ENCODE peak calls at places on chromosome 2, in six cellular contexts. I, V, O, L, H and D are unnamed samples.

GRCh38 chr2:43491070-43491639 is 104.7 kb downstream of the THADA start:
- DNase-seq in I (no peak), V (peak; percentile 69), O (no peak), L (no peak), H (no peak), D (no peak)

GRCh38 chr2:33019796-33020195 is 73.0 kb downstream of the LTBP1 start:
- DNase-seq in I (no peak), V (no peak), O (no peak), L (no peak), H (no peak), D (no peak)

GRCh38 chr2:213846856-213847255 is 562.6 kb downstream of the SPAG16 start:
- DNase-seq in I (no peak), V (no peak), O (no peak), L (no peak), H (no peak), D (no peak)

GRCh38 chr2:127560929-127561275 is 25.4 kb downstream of the MYO7B start:
- DNase-seq in I (no peak), V (peak; percentile 65), O (no peak), L (no peak), H (no peak), D (no peak)

GRCh38 chr2:69811591-69811990 is 17.9 kb upstream of the GMCL1 start:
- DNase-seq in I (no peak), V (no peak), O (no peak), L (no peak), H (no peak), D (no peak)

GRCh38 chr2:195202163-195202845 is 454.7 kb upstream of the SLC39A10 start:
- DNase-seq in I (no peak), V (no peak), O (peak; percentile 1), L (no peak), H (no peak), D (no peak)

GRCh38 chr2:236840215-236840614 is 245.5 kb upstream of the COPS8 start:
- DNase-seq in I (no peak), V (no peak), O (no peak), L (no peak), H (no peak), D (no peak)

GRCh38 chr2:99636432-99637034 is 146.7 kb upstream of the REV1 start:
- DNase-seq in I (no peak), V (no peak), O (no peak), L (no peak), H (peak; percentile 39), D (no peak)

GRCh38 chr2:38092196-38092902 is 16.4 kb upstream of the CYP1B1 start:
- DNase-seq in I (peak; percentile 96), V (peak; percentile 98), O (no peak), L (no peak), H (no peak), D (no peak)

GRCh38 chr2:45688479-45689298 is 37.2 kb downstream of the PRKCE start:
- DNase-seq in I (peak; percentile 18), V (peak; percentile 51), O (no peak), L (no peak), H (no peak), D (no peak)

GRCh38 chr2:235608200-235608591 is 114.4 kb downstream of the AGAP1 start:
- DNase-seq in I (no peak), V (peak; percentile 59), O (no peak), L (no peak), H (no peak), D (no peak)

GRCh38 chr2:219142329-219142728 is 18.3 kb downstream of the NHEJ1 start:
- DNase-seq in I (peak; percentile 84), V (peak; percentile 68), O (no peak), L (no peak), H (no peak), D (no peak)

GRCh38 chr2:203814661-203815540 is 52.7 kb upstream of the CTLA4 start:
- DNase-seq in I (peak; percentile 63), V (peak; percentile 89), O (peak; percentile 80), L (no peak), H (peak; percentile 24), D (peak; percentile 69)

DNA sequence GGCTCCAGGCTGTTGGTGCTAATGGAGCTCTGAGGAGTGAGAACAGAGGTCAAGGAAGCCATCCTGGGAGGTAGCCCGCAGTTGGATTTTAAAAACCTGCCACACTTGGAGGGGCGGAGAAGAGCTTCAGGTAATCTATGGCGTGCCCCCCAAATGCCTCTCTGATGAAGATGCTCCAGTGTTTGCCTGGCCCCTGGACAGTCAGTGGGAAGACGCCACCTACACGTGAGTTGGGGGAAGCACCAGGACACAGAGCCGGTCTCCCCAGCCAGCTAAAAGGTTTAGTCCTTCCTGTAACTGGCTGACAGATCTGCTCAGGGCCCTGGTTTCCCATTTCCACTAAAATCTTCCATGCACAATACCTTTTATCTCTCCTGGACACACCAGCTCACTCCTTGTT is 225.0 kb downstream of the TTC32 start:
- DNase-seq in I (no peak), V (no peak), O (no peak), L (no peak), H (no peak), D (no peak)
- TF ChIP-seq CTCF in I (no peak), V (no peak), O (no peak), L (peak; percentile 15), H (no peak), D (no peak)

DNA sequence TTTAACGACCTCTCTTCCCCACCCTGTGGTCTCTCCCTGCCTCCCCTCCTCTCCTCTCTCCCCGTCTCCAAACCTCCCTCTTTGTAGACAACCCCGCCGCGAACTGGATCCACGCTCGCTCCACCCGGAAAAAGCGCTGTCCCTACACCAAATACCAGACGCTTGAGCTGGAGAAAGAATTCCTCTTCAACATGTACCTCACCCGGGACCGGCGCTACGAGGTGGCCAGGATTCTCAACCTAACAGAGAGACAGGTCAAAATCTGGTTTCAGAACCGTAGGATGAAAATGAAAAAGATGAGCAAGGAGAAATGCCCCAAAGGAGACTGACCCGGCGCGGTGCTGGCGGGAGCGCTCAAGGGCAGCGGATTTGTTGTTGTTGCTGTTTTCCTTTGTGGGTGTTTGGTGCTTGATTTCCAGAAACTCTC is 1.3 kb downstream of the HOXD9 start:
- DNase-seq in I (no peak), V (no peak), O (no peak), L (no peak), H (no peak), D (no peak)
- TF ChIP-seq CTCF in I (no peak), V (no peak), O (no peak), L (no peak), H (no peak), D (no peak)

GRCh38 chr2:62724886-62725711 is 19.6 kb downstream of the EHBP1 start:
- DNase-seq in I (no peak), V (no peak), O (no peak), L (no peak), H (peak; percentile 68), D (no peak)
- TF ChIP-seq CTCF in I (no peak), V (no peak), O (no peak), L (peak; percentile 33), H (peak; percentile 66), D (peak; percentile 10)

GRCh38 chr2:64359892-64360657 is 93.9 kb upstream of the LGALSL start:
- DNase-seq in I (peak; percentile 64), V (peak; percentile 95), O (peak; percentile 75), L (peak; percentile 41), H (no peak), D (peak; percentile 53)
- TF ChIP-seq CTCF in I (peak; percentile 13), V (no peak), O (no peak), L (no peak), H (no peak), D (no peak)

GRCh38 chr2:196598412-196598811 is 41.1 kb upstream of the CCDC150 start:
- DNase-seq in I (no peak), V (no peak), O (no peak), L (no peak), H (no peak), D (no peak)

GRCh38 chr2:196606516-196606915 is 33.0 kb upstream of the CCDC150 start:
- DNase-seq in I (no peak), V (peak; percentile 35), O (no peak), L (no peak), H (no peak), D (no peak)

GRCh38 chr2:196598846-196599245 is 40.7 kb upstream of the CCDC150 start:
- DNase-seq in I (no peak), V (peak; percentile 49), O (no peak), L (no peak), H (no peak), D (no peak)

GRCh38 chr2:196597531-196597930 is 42.0 kb upstream of the CCDC150 start:
- DNase-seq in I (no peak), V (no peak), O (no peak), L (no peak), H (no peak), D (no peak)

DNA sequence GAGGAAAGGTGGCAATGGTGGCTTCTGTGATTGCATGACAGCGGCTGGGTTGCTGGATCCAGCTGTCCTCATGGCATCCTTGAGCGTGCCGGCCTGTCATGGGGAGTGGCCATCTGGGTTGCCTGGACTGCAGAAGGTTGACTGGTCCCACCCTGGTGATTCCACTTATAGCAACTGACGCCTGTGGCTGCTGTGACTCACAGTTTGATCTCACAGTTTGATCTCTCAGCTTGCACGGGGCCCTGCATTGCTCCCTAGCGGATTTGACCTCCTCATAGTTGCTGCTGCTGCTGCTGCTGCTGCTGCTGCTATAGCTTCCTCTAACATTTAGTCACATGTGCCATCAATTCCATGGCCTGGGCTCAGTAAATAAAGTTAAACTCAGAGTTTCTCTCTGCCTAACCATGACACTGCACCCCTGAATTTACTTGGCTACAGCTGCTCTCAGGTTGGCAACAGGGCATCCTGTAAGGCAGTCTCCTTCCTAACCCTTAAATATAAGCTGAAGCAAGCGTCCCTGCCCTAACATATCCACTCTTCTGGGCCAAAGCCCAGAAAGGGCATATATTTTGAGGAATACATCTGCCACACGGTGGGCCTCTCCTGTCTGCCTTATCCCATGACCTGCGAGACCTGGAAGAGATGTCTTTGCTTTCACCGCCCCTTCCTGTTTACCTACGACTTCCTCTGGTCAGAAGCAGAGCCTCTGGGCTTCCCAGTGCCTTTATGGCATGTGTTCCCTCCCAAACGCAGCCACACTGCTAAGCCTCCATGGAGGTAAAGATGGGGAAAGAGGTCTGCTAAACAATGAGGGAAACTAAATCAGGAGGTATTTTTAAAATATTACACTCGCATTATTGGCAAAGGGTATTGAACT is 37.8 kb upstream of the CCDC150 start:
- DNase-seq in I (peak; percentile 92), V (peak; percentile 94), O (no peak), L (no peak), H (no peak), D (no peak)
- TF ChIP-seq CTCF in I (peak; percentile 18), V (peak; percentile 21), O (no peak), L (no peak), H (no peak), D (no peak)

GRCh38 chr2:27435628-27436027 is 6.6 kb upstream of the KRTCAP3 start:
- DNase-seq in I (no peak), V (no peak), O (no peak), L (no peak), H (no peak), D (no peak)
- TF ChIP-seq CTCF in I (no peak), V (no peak), O (no peak), L (no peak), H (no peak), D (no peak)

DNA sequence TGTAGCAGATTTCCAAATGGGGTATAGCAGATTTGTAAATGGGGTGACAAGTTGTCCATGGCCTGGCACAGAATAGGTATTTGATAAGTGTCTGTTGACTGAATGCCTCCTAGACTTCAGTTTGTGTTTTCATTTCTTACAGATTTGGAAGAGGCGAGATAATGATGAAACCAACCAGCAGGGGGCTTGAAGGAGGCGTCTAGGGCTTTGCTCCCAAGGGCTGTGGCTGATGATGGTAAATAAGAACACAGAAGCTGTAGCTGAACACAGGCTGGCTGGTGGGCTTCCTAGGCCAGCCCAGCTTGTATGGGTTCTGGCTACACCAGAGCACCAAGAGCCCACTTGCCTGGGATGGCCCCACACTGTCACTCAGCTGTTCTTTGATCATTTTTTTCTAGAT is 19.4 kb downstream of the SFTPB start:
- DNase-seq in I (no peak), V (peak; percentile 62), O (peak; percentile 46), L (no peak), H (no peak), D (no peak)
- TF ChIP-seq CTCF in I (peak; percentile 71), V (peak; percentile 62), O (peak; percentile 38), L (peak; percentile 48), H (peak; percentile 36), D (no peak)

GRCh38 chr2:7809640-7810039 is 872.2 kb upstream of the ID2 start:
- DNase-seq in I (no peak), V (no peak), O (no peak), L (no peak), H (no peak), D (no peak)
- TF ChIP-seq CTCF in I (no peak), V (no peak), O (no peak), L (no peak), H (no peak), D (no peak)